ENCODE peak calls at places on chromosomes 13 and 19, in five cellular contexts. Q is heart right ventricle, P is neural progenitor cell, Y is PC-9, J is left ventricle myocardium inferior. X is an unnamed sample.

GRCh38 chr13:36818483-36819063 is 449 bp upstream of the RFXAP start:
- DNase-seq in Q (no peak), P (no peak), Y (no peak), J (no peak), X (no peak)

GRCh38 chr13:106286811-106287210 is 248.7 kb downstream of the EFNB2 start:
- DNase-seq in Q (no peak), P (peak; percentile 42), Y (no peak), J (no peak), X (no peak)

GRCh38 chr19:39497850-39498261 is 891 bp upstream of the DLL3 start:
- DNase-seq in Q (no peak), P (peak; percentile 89), Y (peak; percentile 44), J (no peak), X (no peak)

GRCh38 chr19:6720369-6721112 is at the start of gene C3:
- DNase-seq in Q (peak; percentile 51), P (no peak), Y (peak; percentile 69), J (peak; percentile 62), X (peak; percentile 70)

GRCh38 chr13:25046985-25047660 is 48.8 kb upstream of the PABPC3 start:
- DNase-seq in Q (no peak), P (peak; percentile 83), Y (no peak), J (no peak), X (no peak)

GRCh38 chr13:98370806-98371553 is 193.9 kb upstream of the RNF113B start:
- DNase-seq in Q (peak; percentile 46), P (no peak), Y (no peak), J (peak; percentile 59), X (no peak)

GRCh38 chr13:46728777-46729176 is 68.2 kb downstream of the ESD start:
- DNase-seq in Q (no peak), P (peak; percentile 29), Y (no peak), J (no peak), X (no peak)

GRCh38 chr13:41515491-41516139 is 58.3 kb downstream of the RGCC start:
- DNase-seq in Q (no peak), P (no peak), Y (no peak), J (no peak), X (no peak)

GRCh38 chr19:45164577-45165335 is 4.0 kb upstream of the NKPD1 start:
- DNase-seq in Q (peak; percentile 36), P (peak; percentile 33), Y (peak; percentile 82), J (peak; percentile 45), X (no peak)

GRCh38 chr19:18782559-18783225 is 8.4 kb downstream of the COMP start:
- DNase-seq in Q (no peak), P (no peak), Y (no peak), J (no peak), X (no peak)

GRCh38 chr13:86932935-86933334 is 738.2 kb upstream of the SLITRK5 start:
- DNase-seq in Q (no peak), P (peak; percentile 56), Y (no peak), J (no peak), X (no peak)

GRCh38 chr13:114015608-114016295 is 41.9 kb upstream of the C13orf46 start:
- DNase-seq in Q (peak; percentile 38), P (no peak), Y (peak; percentile 83), J (no peak), X (peak; percentile 78)

GRCh38 chr13:42011601-42012401 is 36.6 kb upstream of the DGKH start:
- DNase-seq in Q (no peak), P (peak; percentile 18), Y (peak; percentile 17), J (no peak), X (no peak)

GRCh38 chr13:22596157-22596863 is 584.5 kb upstream of the SGCG start:
- DNase-seq in Q (no peak), P (no peak), Y (no peak), J (no peak), X (no peak)

GRCh38 chr19:1475751-1476437 is 3.1 kb downstream of the C19orf25 start:
- DNase-seq in Q (no peak), P (no peak), Y (no peak), J (no peak), X (peak; percentile 43)
- H3K4me1 ChIP-seq in Q (peaks cover 26% of the 10 kb centered on the region), P (peaks cover 22% of the 10 kb centered on the region), Y (peaks cover 9% of the 10 kb centered on the region), J (peaks cover 54% of the 10 kb centered on the region), X (peaks cover 28% of the 10 kb centered on the region)

GRCh38 chr13:111215081-111216047 is 100.3 kb downstream of the ARHGEF7 start:
- DNase-seq in Q (no peak), P (peak; percentile 65), Y (no peak), J (no peak), X (peak; percentile 70)
- H3K4me1 ChIP-seq in Q (peaks cover 76% of the 10 kb centered on the region), P (peaks cover 46% of the 10 kb centered on the region), Y (no peaks in the 10 kb centered on the region), J (peaks cover 100% of the 10 kb centered on the region), X (peaks cover 97% of the 10 kb centered on the region)

DNA sequence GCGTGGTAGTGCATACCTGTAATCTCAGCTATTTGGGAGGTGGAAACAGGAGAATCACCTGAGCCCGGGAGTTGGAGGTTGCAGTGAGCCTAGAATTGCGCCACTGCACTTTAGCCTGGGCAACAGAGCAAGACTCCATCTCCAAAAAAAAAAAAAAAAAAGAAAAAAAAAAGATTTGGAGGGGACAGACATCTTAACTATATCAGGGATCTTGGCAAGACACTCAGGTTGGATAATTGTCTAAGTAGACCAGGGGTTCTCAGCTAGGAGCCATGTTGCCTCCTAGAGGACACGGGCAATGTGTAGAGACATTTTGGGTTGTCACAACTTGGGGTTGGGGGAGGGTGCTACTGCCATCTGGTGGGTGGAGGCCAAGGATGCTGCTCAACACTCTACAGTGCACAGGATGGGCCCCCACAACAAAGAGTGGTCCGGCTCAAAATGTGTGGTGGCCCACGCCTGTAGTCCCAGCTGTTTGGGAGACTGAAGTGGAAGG is 1.9 kb upstream of the ZNF580 start:
- DNase-seq in Q (no peak), P (peak; percentile 52), Y (peak; percentile 31), J (no peak), X (peak; percentile 70)
- H3K4me1 ChIP-seq in Q (peaks cover 56% of the 10 kb centered on the region), P (peaks cover 22% of the 10 kb centered on the region), Y (peaks cover 12% of the 10 kb centered on the region), J (peaks cover 96% of the 10 kb centered on the region), X (peaks cover 53% of the 10 kb centered on the region)

DNA sequence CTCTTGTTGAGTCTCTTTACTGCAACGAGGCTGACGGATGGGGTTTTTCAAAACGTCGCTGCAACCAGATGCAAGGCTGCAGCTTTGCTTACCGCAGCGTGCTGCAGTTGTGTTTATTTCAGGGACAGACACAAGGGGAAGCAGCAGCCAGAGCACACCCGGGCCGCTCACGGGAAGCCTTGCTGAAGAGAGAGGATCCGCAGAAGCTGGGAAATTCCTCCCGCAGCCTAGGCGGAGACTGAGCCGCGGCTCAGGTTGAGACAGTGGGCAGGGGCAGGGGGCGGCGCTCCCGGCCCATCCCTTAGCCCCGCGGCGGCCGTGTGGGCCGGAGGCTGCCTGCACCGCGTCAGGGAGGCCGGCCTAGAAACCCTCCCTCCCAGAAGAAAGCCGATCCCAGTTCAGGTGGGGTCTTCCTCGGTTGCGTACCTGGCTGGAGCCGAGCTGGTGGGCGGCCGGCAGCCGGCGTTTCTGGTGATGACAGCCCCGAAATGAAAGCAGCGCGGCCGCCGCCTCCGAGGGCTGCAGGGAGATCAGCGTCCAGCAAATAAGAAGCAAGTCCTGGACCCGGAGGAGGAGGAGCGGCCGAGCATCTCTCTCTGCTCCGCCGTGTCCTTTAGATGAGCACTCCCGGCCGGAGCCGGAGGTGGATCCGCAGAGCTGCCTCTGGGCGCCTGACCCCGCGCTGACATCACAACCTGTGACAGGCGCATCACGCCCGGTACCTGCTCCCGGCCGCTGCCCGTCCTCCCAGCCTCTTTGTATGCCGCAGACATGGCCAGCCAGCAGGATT is at the start of gene FRY:
- DNase-seq in Q (peak; percentile 70), P (peak; percentile 93), Y (peak; percentile 32), J (peak; percentile 70), X (peak; percentile 74)
- H3K4me1 ChIP-seq in Q (peaks cover 8% of the 10 kb centered on the region), P (peaks cover 66% of the 10 kb centered on the region), Y (peaks cover 27% of the 10 kb centered on the region), J (peaks cover 28% of the 10 kb centered on the region), X (peaks cover 4% of the 10 kb centered on the region)

DNA sequence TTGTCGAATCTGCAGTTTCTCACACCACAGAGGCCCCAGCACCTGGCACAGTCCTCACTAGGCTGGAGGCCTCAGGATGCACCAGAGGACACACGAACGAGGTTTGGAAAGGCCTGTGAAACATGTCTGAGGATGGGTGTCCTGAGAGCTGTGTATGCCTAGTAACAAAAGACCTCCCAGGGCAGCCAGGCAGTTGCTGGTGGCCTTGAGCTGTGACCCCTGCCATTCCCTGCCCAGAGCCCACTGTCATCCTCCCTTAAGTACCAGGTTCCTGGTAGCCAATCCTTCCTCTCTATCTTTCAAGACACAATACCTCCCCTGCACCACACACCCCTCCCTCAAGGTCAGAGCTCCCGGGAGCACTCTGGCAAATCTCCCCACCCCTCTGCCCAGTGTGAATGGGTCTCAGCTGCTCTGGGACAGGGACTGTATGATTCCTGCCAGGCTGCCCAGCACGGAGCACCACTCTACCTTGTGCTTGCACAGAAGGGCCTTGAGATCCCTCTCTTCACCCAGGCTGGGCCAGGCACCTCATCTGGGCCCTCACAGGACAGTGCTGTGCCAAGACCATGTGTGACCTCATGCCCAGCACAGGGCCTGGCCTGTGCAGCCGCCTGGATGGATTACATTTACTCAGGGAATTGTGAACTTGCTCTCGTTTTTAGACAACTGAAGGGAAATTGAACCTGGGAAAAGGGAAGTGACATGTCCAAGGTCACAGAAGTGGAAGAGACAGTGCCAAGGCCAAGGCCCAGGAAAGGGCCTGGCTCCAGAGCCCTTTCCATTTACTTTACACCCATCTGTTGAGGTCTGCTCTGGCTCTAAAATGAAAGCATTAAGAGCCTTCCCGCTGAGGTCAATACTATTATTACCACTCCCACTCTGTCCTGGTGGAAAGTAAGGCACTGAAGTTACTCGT is 2.2 kb downstream of the ZNF787 start:
- DNase-seq in Q (no peak), P (no peak), Y (no peak), J (no peak), X (no peak)
- H3K4me1 ChIP-seq in Q (peaks cover 47% of the 10 kb centered on the region), P (peaks cover 4% of the 10 kb centered on the region), Y (peaks cover 10% of the 10 kb centered on the region), J (peaks cover 69% of the 10 kb centered on the region), X (peaks cover 50% of the 10 kb centered on the region)